ENCODE peak calls at places on chromosomes 12 and 14, in four cellular contexts. One of them, this sample, is unnamed.

GRCh38 chr14:51547260-51547659 is 104.5 kb upstream of the FRMD6 start:
- DNase-seq in astrocyte: peak
- DNase-seq in PC-3: peak
- DNase-seq in stimulated activated CD8-positive, alpha-beta memory T cell treated with anti-CD3 and anti-CD28 coated beads, Interleukin-15, amount 100 ng/mL, for 24 hours: no peak
- DNase-seq in this sample: peak

GRCh38 chr14:64762044-64763034 is 58.1 kb downstream of the PLEKHG3 start:
- DNase-seq in stimulated activated CD8-positive, alpha-beta memory T cell treated with anti-CD3 and anti-CD28 coated beads, Interleukin-15, amount 100 ng/mL, for 24 hours: no peak
- DNase-seq in PC-3: peak
- DNase-seq in astrocyte: peak
- DNase-seq in this sample: peak

GRCh38 chr14:105581551-105582341 is 55.4 kb downstream of the TMEM121 start:
- DNase-seq in PC-3: no peak
- DNase-seq in astrocyte: no peak
- DNase-seq in stimulated activated CD8-positive, alpha-beta memory T cell treated with anti-CD3 and anti-CD28 coated beads, Interleukin-15, amount 100 ng/mL, for 24 hours: no peak
- DNase-seq in this sample: no peak

GRCh38 chr12:102567031-102567985 is 86.9 kb upstream of the IGF1 start:
- DNase-seq in stimulated activated CD8-positive, alpha-beta memory T cell treated with anti-CD3 and anti-CD28 coated beads, Interleukin-15, amount 100 ng/mL, for 24 hours: no peak
- DNase-seq in astrocyte: peak
- DNase-seq in PC-3: peak
- DNase-seq in this sample: no peak

GRCh38 chr12:50728417-50728816 is 35.5 kb upstream of the ATF1 start:
- DNase-seq in stimulated activated CD8-positive, alpha-beta memory T cell treated with anti-CD3 and anti-CD28 coated beads, Interleukin-15, amount 100 ng/mL, for 24 hours: no peak
- DNase-seq in PC-3: no peak
- DNase-seq in astrocyte: no peak
- DNase-seq in this sample: no peak

GRCh38 chr14:59069455-59069854 is 119.0 kb upstream of the DAAM1 start:
- DNase-seq in astrocyte: no peak
- DNase-seq in stimulated activated CD8-positive, alpha-beta memory T cell treated with anti-CD3 and anti-CD28 coated beads, Interleukin-15, amount 100 ng/mL, for 24 hours: no peak
- DNase-seq in PC-3: no peak
- DNase-seq in this sample: no peak

GRCh38 chr12:2625267-2625666 is 169.5 kb upstream of the FKBP4 start:
- DNase-seq in PC-3: no peak
- DNase-seq in astrocyte: no peak
- DNase-seq in stimulated activated CD8-positive, alpha-beta memory T cell treated with anti-CD3 and anti-CD28 coated beads, Interleukin-15, amount 100 ng/mL, for 24 hours: no peak
- DNase-seq in this sample: no peak

GRCh38 chr12:108854055-108854452 is 3.3 kb downstream of the SSH1 start:
- DNase-seq in astrocyte: peak
- DNase-seq in stimulated activated CD8-positive, alpha-beta memory T cell treated with anti-CD3 and anti-CD28 coated beads, Interleukin-15, amount 100 ng/mL, for 24 hours: no peak
- DNase-seq in PC-3: peak
- DNase-seq in this sample: no peak

GRCh38 chr14:72404998-72405397 is 472.8 kb downstream of the RGS6 start:
- DNase-seq in PC-3: no peak
- DNase-seq in stimulated activated CD8-positive, alpha-beta memory T cell treated with anti-CD3 and anti-CD28 coated beads, Interleukin-15, amount 100 ng/mL, for 24 hours: no peak
- DNase-seq in astrocyte: no peak
- DNase-seq in this sample: no peak

GRCh38 chr14:70622111-70622712 is 19.5 kb upstream of the TTC9 start:
- DNase-seq in astrocyte: peak
- DNase-seq in stimulated activated CD8-positive, alpha-beta memory T cell treated with anti-CD3 and anti-CD28 coated beads, Interleukin-15, amount 100 ng/mL, for 24 hours: no peak
- DNase-seq in PC-3: peak
- DNase-seq in this sample: peak

GRCh38 chr14:51472881-51473280 is 178.8 kb upstream of the FRMD6 start:
- DNase-seq in stimulated activated CD8-positive, alpha-beta memory T cell treated with anti-CD3 and anti-CD28 coated beads, Interleukin-15, amount 100 ng/mL, for 24 hours: no peak
- DNase-seq in astrocyte: no peak
- DNase-seq in PC-3: no peak
- DNase-seq in this sample: no peak

GRCh38 chr12:10847701-10848100 is 1.6 kb downstream of the PRR4 start:
- DNase-seq in astrocyte: no peak
- DNase-seq in PC-3: no peak
- DNase-seq in stimulated activated CD8-positive, alpha-beta memory T cell treated with anti-CD3 and anti-CD28 coated beads, Interleukin-15, amount 100 ng/mL, for 24 hours: no peak
- DNase-seq in this sample: no peak

This sample was measured in LNCaP clone FGC.